ENCODE peak calls at places on chromosomes 1 and 21, in nine cellular contexts. X is dorsolateral prefrontal cortex; U is CD8-positive, alpha-beta memory T cell; C is GM23248; M is heart left ventricle; Q is heart right ventricle; B is GM23338; V is psoas muscle; Z is trophoblast cell. G is an unnamed sample.

GRCh38 chr1:219279017-219279770 is 105.5 kb downstream of the LYPLAL1 start:
- DNase-seq in C (no peak), Q (no peak), V (no peak), U (no peak), X (no peak), M (no peak), B (no peak), Z (no peak), G (no peak)

GRCh38 chr1:70509996-70510876 is 99.2 kb downstream of the CTH start:
- DNase-seq in B (peak), X (no peak), U (peak), V (no peak), M (no peak), Z (peak), C (peak), Q (no peak), G (no peak)

GRCh38 chr1:68293122-68293521 is 60.8 kb upstream of the WLS start:
- DNase-seq in U (no peak), Q (no peak), M (no peak), C (peak), V (no peak), Z (no peak), X (no peak), B (peak), G (no peak)

GRCh38 chr1:197486948-197487347 is 218.9 kb downstream of the CRB1 start:
- DNase-seq in M (peak), U (no peak), B (no peak), X (no peak), V (no peak), Z (no peak), C (no peak), Q (no peak), G (no peak)

GRCh38 chr1:40808444-40808843 is 24.9 kb downstream of the KCNQ4 start:
- DNase-seq in C (no peak), Z (no peak), X (no peak), Q (no peak), V (no peak), B (no peak), U (no peak), M (no peak), G (no peak)

GRCh38 chr1:225554216-225554812 is 98.6 kb downstream of the ENAH start:
- DNase-seq in B (peak), V (no peak), Q (no peak), U (peak), Z (no peak), X (no peak), C (peak), M (no peak), G (no peak)

GRCh38 chr1:89821322-89822108 is 683 bp downstream of the LRRC8D start:
- DNase-seq in M (peak), V (peak), B (peak), C (peak), Q (peak), Z (peak), X (peak), U (peak), G (peak)

GRCh38 chr1:13805431-13805830 is 105.4 kb downstream of the PRDM2 start:
- DNase-seq in U (no peak), B (no peak), Q (no peak), M (no peak), X (no peak), C (no peak), Z (peak), V (no peak), G (no peak)

GRCh38 chr1:185400057-185400456 is 83.0 kb upstream of the IVNS1ABP start:
- DNase-seq in C (peak), V (no peak), Q (no peak), M (no peak), Z (no peak), B (no peak), X (no peak), U (no peak), G (no peak)

GRCh38 chr1:234755449-234755863 is 145.5 kb upstream of the IRF2BP2 start:
- DNase-seq in B (no peak), M (peak), C (peak), V (peak), Q (peak), X (no peak), U (no peak), Z (peak), G (peak)

GRCh38 chr1:42128499-42128898 is 24.7 kb upstream of the GUCA2B start:
- DNase-seq in Q (no peak), B (no peak), Z (no peak), V (no peak), U (no peak), X (no peak), M (no peak), C (no peak), G (no peak)

GRCh38 chr1:39625462-39626273 is 13.8 kb downstream of the HEYL start:
- DNase-seq in C (peak), Z (no peak), M (peak), Q (peak), V (peak), U (no peak), B (no peak), X (no peak), G (peak)

GRCh38 chr21:24729568-24729967 is 877.7 kb downstream of the MRPL39 start:
- DNase-seq in C (no peak), B (no peak), X (no peak), V (no peak), M (no peak), Q (no peak), U (no peak), Z (no peak), G (no peak)

GRCh38 chr1:47663286-47663685 is 225.4 kb downstream of the FOXD2 start:
- DNase-seq in U (no peak), Z (no peak), B (no peak), Q (no peak), M (no peak), C (no peak), X (no peak), V (no peak), G (no peak)

GRCh38 chr1:9426291-9426711 is 113.0 kb upstream of the SLC25A33 start:
- DNase-seq in Z (no peak), U (peak), M (no peak), Q (no peak), X (no peak), B (no peak), V (no peak), C (no peak), G (no peak)

GRCh38 chr1:164728719-164729118 is 169.7 kb downstream of the PBX1 start:
- DNase-seq in U (no peak), C (no peak), X (no peak), Z (no peak), Q (no peak), M (no peak), V (no peak), B (no peak), G (no peak)

GRCh38 chr1:66240491-66241484 is 293.2 kb upstream of the SGIP1 start:
- DNase-seq in B (no peak), X (no peak), U (no peak), Z (no peak), M (no peak), C (no peak), V (no peak), Q (no peak), G (no peak)

GRCh38 chr1:169361281-169361680 is 6.3 kb downstream of the NME7 start:
- DNase-seq in Q (no peak), M (no peak), B (no peak), Z (no peak), C (peak), X (no peak), V (no peak), U (no peak), G (no peak)

GRCh38 chr1:204506969-204507316 is 9.3 kb upstream of the MDM4 start:
- DNase-seq in X (peak), C (peak), Z (peak), B (peak), V (peak), M (peak), U (peak), Q (peak), G (no peak)

GRCh38 chr1:160850541-160850940 is 12.1 kb downstream of the CD244 start:
- DNase-seq in Z (no peak), Q (no peak), U (no peak), C (no peak), M (no peak), V (no peak), X (no peak), B (no peak), G (no peak)

GRCh38 chr1:160850993-160851392 is 11.7 kb downstream of the CD244 start:
- DNase-seq in V (no peak), M (no peak), B (no peak), Q (no peak), C (no peak), X (no peak), U (no peak), Z (no peak), G (no peak)

GRCh38 chr1:160855181-160855981 is 7.3 kb downstream of the CD244 start:
- DNase-seq in V (no peak), B (no peak), C (no peak), X (no peak), M (no peak), Q (no peak), U (no peak), Z (no peak), G (no peak)

GRCh38 chr1:160853756-160854155 is 8.9 kb downstream of the CD244 start:
- DNase-seq in M (no peak), V (no peak), U (no peak), Q (no peak), B (no peak), X (no peak), Z (no peak), C (no peak), G (no peak)

GRCh38 chr1:160853014-160853413 is 9.7 kb downstream of the CD244 start:
- DNase-seq in X (no peak), Z (no peak), V (no peak), U (no peak), C (no peak), B (no peak), Q (no peak), M (no peak), G (no peak)
- H3K4me3 ChIP-seq in X (no peak), Z (no peak), V (no peak), U (no peak), C (no peak), B (no peak), Q (no peak), M (no peak), G (no peak)

DNA sequence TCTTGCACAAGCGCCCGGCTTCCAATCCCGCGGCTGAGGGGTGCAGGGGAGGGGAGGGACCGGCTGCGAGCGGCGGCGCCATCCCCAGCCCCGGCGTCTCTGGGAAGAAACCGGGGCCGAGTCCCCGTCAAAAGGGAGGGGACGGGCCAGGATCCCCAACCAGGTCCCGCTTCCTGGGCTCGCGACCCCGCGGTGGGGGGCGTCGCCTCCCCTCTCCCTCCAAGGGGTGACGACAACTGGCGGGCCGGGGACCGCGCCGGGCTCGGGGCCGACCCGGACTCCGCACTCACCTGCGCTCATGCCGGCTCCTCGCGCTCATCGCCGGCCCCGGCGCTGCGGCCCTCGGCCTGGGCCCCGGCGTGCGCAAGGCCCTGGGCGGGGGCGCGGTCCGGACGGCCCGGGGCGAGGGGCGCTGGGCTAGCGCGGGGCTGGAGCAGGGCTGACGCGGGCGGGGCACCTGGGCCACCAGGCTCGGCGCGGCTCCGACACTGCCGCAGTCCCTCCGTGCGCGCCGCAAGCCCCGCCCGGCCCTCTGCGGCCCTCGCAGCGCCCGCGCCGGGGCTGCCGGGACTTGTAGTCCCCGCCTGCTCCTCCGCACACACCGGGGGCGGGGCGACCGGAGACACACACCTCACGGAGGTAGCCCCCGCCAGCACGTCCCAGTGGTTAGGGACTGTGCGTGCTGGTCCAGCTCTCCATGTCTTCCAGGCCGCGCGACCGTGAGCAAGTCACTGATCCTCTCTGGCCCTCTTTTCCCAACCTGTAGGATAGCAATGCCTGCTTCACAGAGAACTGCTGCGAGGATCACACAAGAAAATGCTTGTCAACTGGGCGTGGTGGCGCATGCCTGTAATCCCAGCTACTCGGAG is at the start of gene ATP13A2:
- DNase-seq in Q (peak), C (peak), Z (peak), M (peak), V (peak), U (peak), B (peak), X (peak), G (peak)
- H3K27ac ChIP-seq in Q (peak), C (no peak), Z (no peak), M (peak), V (peak), U (peak), B (peak), X (peak), G (peak)

GRCh38 chr21:43846430-43846829 is 18.6 kb upstream of the AGPAT3 start:
- DNase-seq in C (no peak), Q (no peak), B (no peak), M (no peak), V (no peak), U (no peak), X (no peak), Z (no peak), G (no peak)
- H3K4me3 ChIP-seq in C (no peak), Q (no peak), B (no peak), M (no peak), V (no peak), U (no peak), X (no peak), Z (no peak), G (no peak)

GRCh38 chr1:232538224-232538942 is 91.5 kb downstream of the SIPA1L2 start:
- DNase-seq in V (no peak), B (peak), Z (peak), Q (no peak), C (peak), U (no peak), X (no peak), M (no peak), G (no peak)
- H3K27ac ChIP-seq in V (peak), B (no peak), Z (no peak), Q (no peak), C (no peak), U (no peak), X (no peak), M (no peak), G (no peak)

GRCh38 chr1:59697138-59697811 is 117.5 kb upstream of the HOOK1 start:
- DNase-seq in B (no peak), U (peak), Z (no peak), X (no peak), M (no peak), Q (no peak), C (peak), V (no peak), G (no peak)

GRCh38 chr1:59698386-59698785 is 116.4 kb upstream of the HOOK1 start:
- DNase-seq in M (no peak), Q (no peak), V (no peak), X (no peak), C (no peak), U (no peak), Z (no peak), B (no peak), G (no peak)

GRCh38 chr1:59699227-59699847 is 115.4 kb upstream of the HOOK1 start:
- DNase-seq in C (peak), U (peak), Q (no peak), Z (no peak), M (no peak), B (peak), V (no peak), X (peak), G (no peak)

GRCh38 chr1:59695301-59695700 is 119.4 kb upstream of the HOOK1 start:
- DNase-seq in Q (no peak), C (peak), X (no peak), V (no peak), U (no peak), M (no peak), Z (no peak), B (no peak), G (no peak)

DNA sequence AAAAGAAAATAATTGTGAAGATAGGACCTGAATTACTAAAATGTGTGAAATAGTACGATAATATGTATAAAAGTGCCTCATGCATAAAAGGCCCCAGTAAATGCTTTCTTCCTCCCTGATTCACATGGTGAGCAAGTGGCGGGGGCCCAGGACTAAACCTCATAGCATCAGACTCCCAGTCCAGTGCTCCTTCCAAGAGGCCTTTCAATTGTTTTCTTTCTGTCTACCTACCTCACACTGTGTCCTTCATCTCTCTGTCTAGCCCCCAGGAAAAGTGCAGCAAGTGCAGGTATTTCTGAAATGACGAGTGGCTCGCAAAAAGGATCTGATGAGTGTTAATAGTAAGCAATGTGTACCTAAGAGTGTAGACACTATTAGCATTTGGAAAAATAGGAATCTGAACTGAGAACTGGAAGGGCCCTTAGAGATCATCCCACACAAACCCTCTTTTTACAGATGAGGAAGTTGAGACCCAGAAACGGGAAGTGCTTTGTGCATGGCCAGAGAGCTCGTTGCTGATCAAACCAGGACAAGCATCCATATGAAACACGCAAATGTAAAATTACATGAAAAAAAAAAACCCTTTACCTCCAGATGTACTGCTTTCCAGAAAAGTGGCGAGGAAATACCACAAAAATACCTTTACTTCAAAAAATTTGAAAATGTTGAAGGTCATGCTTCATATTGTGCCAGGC is 118.2 kb upstream of the HOOK1 start:
- DNase-seq in X (no peak), C (no peak), M (no peak), Z (no peak), U (no peak), Q (no peak), V (no peak), B (no peak), G (no peak)
- H3K4me3 ChIP-seq in X (no peak), C (no peak), M (no peak), Z (no peak), U (no peak), Q (no peak), V (peak), B (no peak), G (no peak)

GRCh38 chr21:38909109-38909508 is 103.4 kb downstream of the ETS2 start:
- DNase-seq in C (no peak), V (no peak), M (no peak), Z (no peak), Q (no peak), B (no peak), X (no peak), U (no peak), G (no peak)
- H3K27ac ChIP-seq in C (no peak), V (peak), M (peak), Z (no peak), Q (peak), B (no peak), X (no peak), U (no peak), G (no peak)

GRCh38 chr1:37944091-37944763 is 2.6 kb downstream of the INPP5B start:
- DNase-seq in Q (no peak), Z (no peak), M (no peak), U (no peak), V (no peak), C (peak), B (no peak), X (no peak), G (peak)

GRCh38 chr1:37945743-37946702 is 830 bp downstream of the INPP5B start:
- DNase-seq in B (peak), Q (peak), Z (no peak), X (peak), V (peak), C (peak), U (no peak), M (peak), G (peak)

GRCh38 chr1:37944816-37945215 is 2.0 kb downstream of the INPP5B start:
- DNase-seq in X (no peak), U (no peak), V (peak), M (no peak), B (no peak), Z (peak), Q (no peak), C (no peak), G (peak)

GRCh38 chr1:37940299-37940947 is 6.4 kb downstream of the INPP5B start:
- DNase-seq in Q (no peak), M (no peak), X (peak), V (no peak), C (no peak), B (no peak), Z (no peak), U (no peak), G (peak)
- H3K4me3 ChIP-seq in Q (no peak), M (no peak), X (no peak), V (no peak), C (no peak), B (no peak), Z (no peak), U (no peak), G (no peak)

DNA sequence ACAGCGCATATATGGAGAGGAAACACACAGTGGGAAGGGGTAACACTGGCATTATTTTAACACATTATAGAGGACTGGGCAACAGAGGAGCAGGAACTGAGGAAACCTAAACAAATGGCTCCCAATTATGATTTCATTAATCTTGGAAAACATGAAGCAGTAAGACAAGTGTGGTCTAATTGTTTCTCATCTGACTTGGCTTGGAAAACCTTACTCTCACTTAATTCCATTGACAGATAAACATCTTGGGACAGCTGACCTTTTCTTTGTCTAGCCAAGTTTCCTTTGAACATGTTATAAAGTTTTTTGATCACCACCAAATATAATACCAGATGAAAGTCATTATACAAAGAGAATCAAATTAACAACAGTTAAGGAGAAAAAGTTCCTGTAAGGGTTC is 50.2 kb downstream of the ALG14 start:
- DNase-seq in X (no peak), V (no peak), Z (no peak), U (no peak), Q (no peak), C (no peak), B (no peak), M (no peak), G (no peak)
- H3K27ac ChIP-seq in X (peak), V (no peak), Z (no peak), U (no peak), Q (peak), C (no peak), B (no peak), M (peak), G (peak)